ENCODE peak calls at places on chromosomes 2 and 18, in ten cellular contexts. Q, V, Y, X, D, P, U, A, L and S are unnamed samples.

GRCh38 chr18:35938562-35938961 is 33.9 kb upstream of the RMP24 start:
- DNase-seq in Q (no peak), Y (no peak), X (no peak), V (no peak), U (no peak), D (no peak), A (no peak), L (peak), P (no peak), S (no peak)

GRCh38 chr2:217573565-217573964 is 429.2 kb downstream of the TNS1 start:
- DNase-seq in A (no peak), L (peak), Y (no peak), U (no peak), P (no peak), Q (no peak), D (peak), X (no peak), V (no peak), S (no peak)

GRCh38 chr2:207767461-207768167 is 2.1 kb downstream of the FZD5 start:
- DNase-seq in V (peak), D (peak), L (no peak), Q (peak), Y (no peak), X (no peak), A (peak), P (no peak), U (peak), S (peak)

GRCh38 chr2:105937498-105937897 is 192.8 kb downstream of the NCK2 start:
- DNase-seq in D (no peak), A (no peak), V (no peak), L (no peak), X (no peak), U (no peak), P (no peak), Q (no peak), Y (no peak), S (peak)

GRCh38 chr2:19632327-19633040 is 269.3 kb downstream of the TTC32 start:
- DNase-seq in L (no peak), X (no peak), A (no peak), U (no peak), P (no peak), Y (no peak), V (peak), Q (no peak), D (no peak), S (no peak)

GRCh38 chr2:148590613-148591012 is 53.9 kb upstream of the EPC2 start:
- DNase-seq in Y (no peak), P (no peak), V (no peak), L (no peak), U (no peak), X (no peak), Q (no peak), D (no peak), A (no peak), S (no peak)

GRCh38 chr2:241216211-241216761 is 27.8 kb downstream of the ANO7 start:
- DNase-seq in X (no peak), A (peak), U (no peak), L (no peak), D (no peak), P (no peak), Y (no peak), V (no peak), Q (no peak), S (no peak)

GRCh38 chr2:223846524-223846923 is 9.1 kb upstream of the AP1S3 start:
- DNase-seq in Q (no peak), X (no peak), D (no peak), Y (no peak), A (no peak), U (no peak), P (no peak), L (peak), V (no peak), S (no peak)

DNA sequence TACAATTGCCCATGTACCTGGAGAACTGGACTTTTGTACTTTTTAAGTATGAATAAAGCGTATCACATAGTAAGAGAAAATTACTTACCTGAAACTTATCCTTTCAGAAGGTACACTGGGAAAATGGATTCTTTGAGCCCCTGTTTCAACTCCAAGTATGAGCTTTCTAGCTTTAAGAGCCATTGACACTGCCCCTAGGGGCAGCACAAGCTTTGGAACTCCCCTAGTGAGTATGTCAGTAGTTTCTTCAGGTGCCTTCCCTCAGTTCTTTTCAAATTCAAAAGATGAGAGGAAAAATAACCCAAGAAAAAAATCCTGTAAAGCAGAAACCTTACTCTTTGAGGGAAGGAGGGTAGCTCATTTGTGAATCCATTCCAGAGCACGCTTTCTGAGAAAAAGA is 124.1 kb downstream of the MEMO1 start:
- DNase-seq in P (no peak), X (no peak), Q (no peak), U (no peak), D (no peak), Y (no peak), V (no peak), A (peak), L (no peak), S (no peak)
- TF ChIP-seq CTCF in P (no peak), X (no peak), Q (peak), U (no peak), D (no peak), Y (no peak), V (peak), A (peak), L (peak), S (peak)

GRCh38 chr2:46548521-46549144 is 69.3 kb downstream of the TMEM247 start:
- DNase-seq in D (no peak), A (no peak), P (no peak), V (no peak), L (no peak), Y (no peak), Q (no peak), X (no peak), U (peak), S (no peak)

GRCh38 chr2:46550686-46551404 is 71.5 kb downstream of the TMEM247 start:
- DNase-seq in D (no peak), U (peak), A (no peak), Q (no peak), L (no peak), P (no peak), X (no peak), V (no peak), Y (no peak), S (no peak)

GRCh38 chr2:46548103-46548486 is 68.7 kb downstream of the TMEM247 start:
- DNase-seq in U (peak), D (no peak), X (no peak), Y (no peak), L (no peak), V (peak), A (no peak), Q (peak), P (no peak), S (no peak)

GRCh38 chr2:46547223-46548102 is 68.1 kb downstream of the TMEM247 start:
- DNase-seq in D (no peak), V (peak), L (no peak), Q (no peak), P (no peak), X (no peak), A (no peak), Y (peak), U (peak), S (no peak)

GRCh38 chr2:46549159-46549902 is 70.0 kb downstream of the TMEM247 start:
- DNase-seq in X (no peak), P (no peak), A (no peak), Y (no peak), V (no peak), L (no peak), D (no peak), U (peak), Q (no peak), S (no peak)
- H3K27ac ChIP-seq in X (peak), P (no peak), A (no peak), Y (peak), V (peak), L (no peak), D (no peak), U (peak), Q (no peak), S (no peak)

GRCh38 chr2:43103093-43103404 is 123.4 kb downstream of the ZFP36L2 start:
- DNase-seq in P (no peak), V (no peak), L (no peak), A (no peak), Q (no peak), D (no peak), Y (no peak), U (no peak), X (no peak), S (no peak)

GRCh38 chr2:43104106-43104505 is 122.3 kb downstream of the ZFP36L2 start:
- DNase-seq in U (no peak), P (no peak), Y (no peak), D (no peak), L (no peak), Q (no peak), V (no peak), X (no peak), A (no peak), S (no peak)

GRCh38 chr2:43106767-43107527 is 119.5 kb downstream of the ZFP36L2 start:
- DNase-seq in P (no peak), L (no peak), V (no peak), Y (no peak), X (no peak), U (no peak), A (no peak), D (no peak), Q (no peak), S (peak)

GRCh38 chr2:43105586-43106562 is 120.5 kb downstream of the ZFP36L2 start:
- DNase-seq in Y (peak), A (no peak), U (no peak), L (no peak), Q (no peak), D (peak), X (no peak), P (no peak), V (peak), S (no peak)

GRCh38 chr2:43104763-43105162 is 121.6 kb downstream of the ZFP36L2 start:
- DNase-seq in A (no peak), Y (no peak), X (no peak), P (no peak), D (no peak), L (no peak), Q (no peak), V (no peak), U (no peak), S (no peak)
- TF ChIP-seq CTCF in A (peak), Y (no peak), X (no peak), P (no peak), D (no peak), L (no peak), Q (peak), V (no peak), U (no peak), S (no peak)

GRCh38 chr18:814300-815084 is 2.5 kb upstream of the YES1 start:
- DNase-seq in L (no peak), P (no peak), Q (no peak), A (no peak), V (no peak), Y (no peak), X (no peak), D (no peak), U (no peak), S (no peak)

GRCh38 chr18:813405-814071 is 1.5 kb upstream of the YES1 start:
- DNase-seq in Y (no peak), V (no peak), A (no peak), L (no peak), X (no peak), U (no peak), Q (no peak), P (no peak), D (no peak), S (no peak)

GRCh38 chr18:812123-812672 is at the start of gene YES1:
- DNase-seq in Y (peak), A (peak), Q (peak), X (no peak), D (peak), P (peak), L (peak), V (peak), U (peak), S (peak)

GRCh38 chr18:811192-812122 is 585 bp downstream of the YES1 start:
- DNase-seq in V (peak), Y (no peak), U (peak), P (peak), L (no peak), D (peak), A (peak), Q (peak), X (no peak), S (peak)

GRCh38 chr18:812673-813404 is 797 bp upstream of the YES1 start:
- DNase-seq in Y (peak), Q (peak), X (no peak), P (peak), U (peak), V (peak), D (peak), A (no peak), L (peak), S (peak)
- H3K27ac ChIP-seq in Y (peak), Q (peak), X (peak), P (peak), U (peak), V (peak), D (peak), A (peak), L (peak), S (peak)

DNA sequence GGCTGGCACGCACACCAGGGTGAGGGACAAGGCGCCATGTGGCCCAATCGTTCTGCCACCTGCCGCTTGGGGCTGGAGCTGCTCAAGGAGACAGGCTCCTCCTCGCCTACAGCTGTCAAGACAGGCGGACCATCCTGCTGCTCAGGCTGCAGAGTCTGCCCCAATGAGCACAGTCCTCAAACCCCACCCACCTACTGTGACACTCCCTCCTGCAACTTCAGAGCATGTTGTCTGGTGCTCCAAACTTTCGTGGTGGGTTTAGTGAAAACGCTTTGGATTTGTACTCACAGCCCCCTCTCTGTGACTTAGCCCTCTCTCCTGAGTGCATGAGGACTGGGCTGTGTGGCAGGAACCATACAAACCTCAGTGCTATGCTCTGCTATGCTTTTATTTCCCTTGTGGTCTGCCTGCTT is 23.2 kb upstream of the SLC35F6 start:
- DNase-seq in X (no peak), L (no peak), U (no peak), D (no peak), V (no peak), Q (no peak), P (no peak), Y (no peak), A (peak), S (no peak)
- TF ChIP-seq CTCF in X (no peak), L (no peak), U (no peak), D (no peak), V (no peak), Q (peak), P (no peak), Y (no peak), A (no peak), S (no peak)

GRCh38 chr2:27428978-27429541 is 629 bp downstream of the NRBP1 start:
- DNase-seq in A (peak), D (peak), X (peak), L (peak), V (peak), U (peak), Q (peak), Y (peak), P (peak), S (peak)
- H3K27ac ChIP-seq in A (peak), D (peak), X (peak), L (peak), V (peak), U (peak), Q (peak), Y (peak), P (peak), S (peak)